ENCODE peak calls at places on chromosome 22, in nine cellular contexts. X, C, M, Z, J, Y, K, V and A are unnamed samples.

GRCh38 chr22:22037740-22038139 is 55.2 kb upstream of the TOP3B start:
- DNase-seq in K (no peak), X (no peak), J (no peak), Z (no peak), Y (no peak), C (no peak), V (peak), M (no peak), A (no peak)

GRCh38 chr22:44664149-44664548 is 37.9 kb upstream of the PRR5 start:
- DNase-seq in X (no peak), C (peak), Z (no peak), M (peak), Y (no peak), J (peak), K (no peak), V (no peak), A (no peak)

GRCh38 chr22:29041408-29041807 is 20.2 kb downstream of the C22orf31 start:
- DNase-seq in Z (no peak), V (no peak), C (no peak), M (no peak), Y (no peak), X (no peak), J (no peak), K (no peak), A (no peak)

GRCh38 chr22:17243524-17243923 is 24.3 kb upstream of the ADA2 start:
- DNase-seq in Y (no peak), X (no peak), Z (no peak), J (no peak), C (no peak), M (no peak), V (no peak), K (no peak), A (no peak)

GRCh38 chr22:41030891-41031290 is 61.5 kb upstream of the EP300 start:
- DNase-seq in Z (no peak), J (no peak), K (no peak), V (no peak), M (no peak), C (no peak), Y (no peak), X (no peak), A (no peak)

GRCh38 chr22:42347281-42347824 is 76.9 kb upstream of the TCF20 start:
- DNase-seq in M (no peak), V (no peak), X (no peak), K (no peak), Z (no peak), J (no peak), Y (no peak), C (no peak), A (no peak)

GRCh38 chr22:28429711-28430110 is 249.9 kb downstream of the TTC28 start:
- DNase-seq in Z (no peak), J (no peak), X (no peak), Y (no peak), C (no peak), K (no peak), M (no peak), V (no peak), A (no peak)

GRCh38 chr22:42439821-42440674 is 7.8 kb upstream of the NFAM1 start:
- DNase-seq in V (no peak), Y (peak), K (no peak), Z (no peak), J (no peak), M (no peak), C (peak), X (no peak), A (no peak)

GRCh38 chr22:37233751-37234631 is 10.1 kb downstream of the RAC2 start:
- DNase-seq in V (no peak), J (no peak), K (peak), Y (no peak), X (no peak), Z (no peak), C (no peak), M (no peak), A (no peak)

GRCh38 chr22:48391820-48392219 is 1435.9 kb downstream of the BRD1 start:
- DNase-seq in J (no peak), C (no peak), Y (no peak), V (no peak), X (no peak), M (no peak), K (no peak), Z (no peak), A (no peak)

GRCh38 chr22:49398115-49398514 is 429.6 kb downstream of the BRD1 start:
- DNase-seq in X (no peak), V (no peak), J (no peak), C (no peak), K (no peak), Z (no peak), M (no peak), Y (peak), A (no peak)

GRCh38 chr22:34972498-34972897 is 93.5 kb upstream of the ISX start:
- DNase-seq in V (no peak), Z (no peak), J (no peak), X (no peak), C (no peak), Y (peak), M (no peak), K (peak), A (no peak)

GRCh38 chr22:50506611-50507420 is 686 bp downstream of the LMF2 start:
- DNase-seq in C (peak), V (no peak), M (no peak), X (no peak), J (no peak), K (peak), Z (no peak), Y (no peak), A (no peak)

GRCh38 chr22:49983148-49984042 is 22.8 kb downstream of the PIM3 start:
- DNase-seq in K (peak), V (no peak), M (no peak), C (no peak), J (no peak), Y (peak), Z (no peak), X (no peak), A (no peak)

GRCh38 chr22:37161442-37161841 is 11.7 kb upstream of the IL2RB start:
- DNase-seq in V (no peak), M (no peak), C (no peak), J (no peak), K (no peak), Z (no peak), X (no peak), Y (peak), A (no peak)

GRCh38 chr22:39281126-39281525 is 36.3 kb upstream of the PDGFB start:
- DNase-seq in Z (no peak), J (no peak), K (peak), M (no peak), C (no peak), X (no peak), Y (no peak), V (no peak), A (no peak)

GRCh38 chr22:31150615-31151014 is 9.4 kb upstream of the RNF185 start:
- DNase-seq in C (no peak), X (no peak), M (no peak), Y (no peak), K (no peak), V (no peak), J (no peak), Z (no peak), A (no peak)

GRCh38 chr22:39308614-39309363 is 10.6 kb downstream of the RPL3 start:
- DNase-seq in M (no peak), Z (no peak), X (no peak), J (no peak), C (peak), Y (peak), V (peak), K (no peak), A (no peak)

GRCh38 chr22:22576244-22576988 is 17.4 kb upstream of the PRAME start:
- DNase-seq in V (no peak), M (no peak), X (peak), K (peak), Y (peak), J (no peak), C (peak), Z (peak), A (no peak)

GRCh38 chr22:22817468-22818201 is 70.0 kb upstream of the IGLL5 start:
- DNase-seq in C (no peak), X (no peak), Y (no peak), K (peak), J (no peak), Z (no peak), V (no peak), M (no peak), A (no peak)

GRCh38 chr22:31488988-31489617 is 539 bp downstream of the EIF4ENIF1 start:
- DNase-seq in X (no peak), C (peak), M (no peak), J (peak), K (peak), Z (peak), V (no peak), Y (peak), A (no peak)

GRCh38 chr22:19430890-19431541 is 517 bp downstream of the HIRA start:
- DNase-seq in Z (no peak), V (no peak), X (peak), K (peak), C (peak), J (no peak), Y (peak), M (no peak), A (no peak)

GRCh38 chr22:37566903-37567798 is 6.9 kb downstream of the CDC42EP1 start:
- DNase-seq in J (peak), Y (peak), K (peak), Z (peak), M (peak), X (peak), C (peak), V (no peak), A (peak)

GRCh38 chr22:41780714-41781507 is 19.6 kb upstream of the CCDC134 start:
- DNase-seq in M (peak), V (no peak), K (no peak), X (no peak), Y (peak), Z (peak), C (peak), J (peak), A (no peak)

GRCh38 chr22:42720263-42721044 is at the start of gene A4GALT:
- DNase-seq in Z (no peak), K (peak), X (no peak), V (no peak), Y (no peak), C (peak), M (no peak), J (no peak), A (no peak)

GRCh38 chr22:39205344-39206021 is 39.3 kb downstream of the PDGFB start:
- DNase-seq in J (no peak), X (no peak), M (no peak), C (no peak), Y (peak), Z (peak), V (peak), K (no peak), A (no peak)

GRCh38 chr22:37253164-37253660 is 9.1 kb upstream of the RAC2 start:
- DNase-seq in X (no peak), M (no peak), V (no peak), C (no peak), J (no peak), K (no peak), Z (no peak), Y (no peak), A (no peak)

GRCh38 chr22:24054356-24054755 is 43.3 kb downstream of the CABIN1 start:
- DNase-seq in C (no peak), J (no peak), X (no peak), M (no peak), K (no peak), Y (peak), V (no peak), Z (no peak), A (no peak)

GRCh38 chr22:24327827-24328226 is 57.2 kb downstream of the SPECC1L start:
- DNase-seq in C (no peak), Y (peak), K (no peak), X (no peak), M (no peak), Z (no peak), J (no peak), V (no peak), A (no peak)

GRCh38 chr22:37823134-37823985 is at the start of gene GALR3:
- DNase-seq in Y (no peak), X (no peak), Z (no peak), K (no peak), J (no peak), V (no peak), C (no peak), M (no peak), A (no peak)

GRCh38 chr22:26777402-26777801 is 120.0 kb downstream of the MIAT start:
- DNase-seq in Z (no peak), M (no peak), J (no peak), K (peak), X (no peak), V (no peak), C (no peak), Y (peak), A (no peak)

GRCh38 chr22:48343461-48343860 is 1484.2 kb downstream of the BRD1 start:
- DNase-seq in J (no peak), M (no peak), Y (no peak), X (no peak), Z (no peak), C (no peak), K (no peak), V (no peak), A (no peak)

GRCh38 chr22:44133901-44134511 is 46.7 kb upstream of the PARVG start:
- DNase-seq in K (no peak), M (peak), C (no peak), J (no peak), X (no peak), Z (no peak), Y (no peak), V (no peak), A (no peak)

GRCh38 chr22:44363214-44363979 is 50.6 kb upstream of the SHISAL1 start:
- DNase-seq in X (peak), C (peak), K (no peak), M (no peak), J (no peak), Y (no peak), V (peak), Z (no peak), A (no peak)